ENCODE peak calls at places on chromosomes 16 and 17, in ten cellular contexts. N is left ventricle myocardium inferior, R is OCI-LY7, O is brain microvascular endothelial cell, B is neuronal stem cell, T is lower lobe of right lung, S is hepatocyte, U is kidney epithelial cell, I is mucosa of descending colon, D is fibroblast of the aortic adventitia. P is an unnamed sample.

GRCh38 chr16:68131813-68132706 is 46.9 kb downstream of the NFATC3 start:
- DNase-seq in N (no peak), B (no peak), S (no peak), O (no peak), R (no peak), U (no peak), D (no peak), T (no peak), I (no peak), P (no peak)

GRCh38 chr17:17129466-17129865 is 76.7 kb downstream of the PLD6 start:
- DNase-seq in U (no peak), I (no peak), B (no peak), S (no peak), T (peak; percentile 24), N (no peak), D (no peak), R (no peak), O (no peak), P (no peak)

GRCh38 chr17:81238815-81239713 is at the start of the genes NDUFAF8 and TEPSIN:
- DNase-seq in U (peak; percentile 98), N (peak; percentile 97), D (peak; percentile 100), B (peak; percentile 98), T (peak; percentile 98), I (peak; percentile 98), R (peak; percentile 100), S (peak; percentile 98), O (peak; percentile 99), P (peak; percentile 97)

GRCh38 chr17:55576237-55576998 is 65.2 kb upstream of the SMIM36 start:
- DNase-seq in N (no peak), T (peak; percentile 44), I (no peak), R (no peak), D (peak; percentile 87), B (no peak), U (peak; percentile 79), O (peak; percentile 90), S (peak; percentile 18), P (peak; percentile 52)

GRCh38 chr17:43549496-43549895 is 3.4 kb upstream of the ETV4 start:
- DNase-seq in N (no peak), S (no peak), U (no peak), I (no peak), O (no peak), B (no peak), D (no peak), R (no peak), T (no peak), P (no peak)

GRCh38 chr17:21352981-21353265 is 23.2 kb upstream of the KCNJ12 start:
- DNase-seq in D (no peak), O (no peak), S (no peak), T (no peak), U (no peak), N (no peak), R (no peak), B (no peak), I (no peak), P (peak; percentile 59)

GRCh38 chr17:81512984-81513668 is 527 bp upstream of the ACTG1 start:
- DNase-seq in T (peak; percentile 78), O (no peak), U (no peak), I (peak; percentile 75), S (peak; percentile 82), R (peak; percentile 84), B (peak; percentile 74), D (no peak), N (peak; percentile 62), P (peak; percentile 86)

GRCh38 chr17:64599187-64599676 is 62.9 kb downstream of the SMURF2 start:
- DNase-seq in S (no peak), N (no peak), D (no peak), I (peak; percentile 28), T (peak; percentile 51), U (no peak), B (no peak), O (no peak), R (peak; percentile 46), P (no peak)

GRCh38 chr17:81666092-81666341 is 388 bp downstream of the OXLD1 start:
- DNase-seq in D (no peak), U (no peak), O (peak; percentile 11), S (no peak), N (no peak), T (no peak), R (peak; percentile 45), B (no peak), I (peak; percentile 26), P (no peak)

GRCh38 chr16:72939247-72939646 is 108.7 kb downstream of the ZFHX3 start:
- DNase-seq in I (peak; percentile 64), O (peak; percentile 70), N (peak; percentile 41), U (no peak), D (peak; percentile 78), R (no peak), B (no peak), T (no peak), S (peak; percentile 46), P (no peak)

GRCh38 chr17:79071161-79071560 is 3.5 kb upstream of the ENGASE start:
- DNase-seq in R (no peak), N (no peak), I (no peak), T (peak; percentile 6), S (no peak), U (no peak), B (no peak), D (no peak), O (no peak), P (no peak)

GRCh38 chr16:69691980-69692911 is 34.1 kb downstream of the NQO1 start:
- DNase-seq in D (no peak), N (no peak), U (no peak), O (peak; percentile 25), I (no peak), B (no peak), T (no peak), R (peak; percentile 35), S (peak; percentile 29), P (no peak)

GRCh38 chr17:80645706-80646325 is 101.2 kb downstream of the RPTOR start:
- DNase-seq in D (no peak), U (no peak), B (no peak), T (no peak), S (no peak), R (no peak), O (no peak), I (no peak), N (no peak), P (no peak)

GRCh38 chr17:35804658-35805192 is 4.6 kb upstream of the TAF15 start:
- DNase-seq in D (peak; percentile 96), O (peak; percentile 86), N (no peak), B (peak; percentile 48), U (peak; percentile 76), R (peak; percentile 86), T (no peak), S (peak; percentile 91), I (peak; percentile 66), P (no peak)

GRCh38 chr16:8523932-8524331 is 66.4 kb downstream of the TMEM114 start:
- DNase-seq in U (no peak), N (no peak), R (no peak), D (no peak), S (no peak), O (no peak), B (no peak), I (no peak), T (no peak), P (no peak)

GRCh38 chr17:65020284-65020683 is 36.3 kb downstream of the GNA13 start:
- DNase-seq in U (peak; percentile 41), O (no peak), R (no peak), D (peak; percentile 64), T (no peak), I (no peak), B (no peak), N (no peak), S (peak; percentile 14), P (no peak)

GRCh38 chr17:50348522-50349240 is 2.8 kb downstream of the XYLT2 start:
- DNase-seq in R (no peak), B (no peak), T (no peak), U (no peak), N (no peak), I (no peak), O (no peak), S (peak; percentile 2), D (peak; percentile 49), P (no peak)

GRCh38 chr17:6526362-6527152 is 29.8 kb downstream of the PITPNM3 start:
- DNase-seq in I (no peak), R (peak; percentile 5), B (no peak), S (no peak), T (no peak), N (no peak), D (peak; percentile 20), U (no peak), O (no peak), P (peak; percentile 28)

DNA sequence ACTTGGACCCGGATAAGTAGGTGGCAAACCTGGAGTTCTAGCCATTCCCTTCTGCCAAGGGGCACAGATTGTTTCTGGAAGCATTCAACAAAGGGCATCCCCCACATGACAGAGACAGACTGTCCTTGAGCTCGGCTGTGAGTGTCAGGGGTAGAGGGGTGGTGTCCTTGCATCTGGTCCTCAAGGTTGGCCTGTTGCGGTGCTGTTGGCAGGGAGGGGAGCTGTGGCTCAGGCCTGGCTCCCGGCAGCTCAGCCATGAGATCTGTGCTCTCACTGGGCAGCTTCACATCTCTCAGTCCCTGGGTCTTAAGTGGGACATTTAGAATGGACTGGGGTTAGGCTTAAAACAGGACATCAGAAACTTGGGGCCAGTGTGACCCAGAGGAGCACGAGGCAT is 20.4 kb downstream of the CCDC182 start:
- DNase-seq in B (no peak), T (no peak), S (no peak), I (no peak), U (no peak), N (no peak), O (no peak), R (no peak), D (no peak), P (no peak)
- H3K4me3 ChIP-seq in B (no peak overlapping the region), T (no peak overlapping the region), S (no peak overlapping the region), I (no peak overlapping the region), U (no peak overlapping the region), N (no peak overlapping the region), O (no peak overlapping the region), R (no peak overlapping the region), D (no peak overlapping the region), P (no peak overlapping the region)

GRCh38 chr16:1407749-1408148 is 6.8 kb downstream of the UNKL start:
- DNase-seq in B (no peak), S (no peak), T (no peak), R (no peak), D (peak; percentile 43), O (no peak), U (no peak), N (no peak), I (no peak), P (no peak)
- H3K4me3 ChIP-seq in B (peak overlapping the region; percentile 46), S (no peak overlapping the region), T (peak overlapping the region; percentile 55), R (peak overlapping the region; percentile 70), D (peak overlapping the region; percentile 28), O (peak overlapping the region; percentile 64), U (peak overlapping the region; percentile 68), N (peak overlapping the region; percentile 72), I (no peak overlapping the region), P (no peak overlapping the region)

DNA sequence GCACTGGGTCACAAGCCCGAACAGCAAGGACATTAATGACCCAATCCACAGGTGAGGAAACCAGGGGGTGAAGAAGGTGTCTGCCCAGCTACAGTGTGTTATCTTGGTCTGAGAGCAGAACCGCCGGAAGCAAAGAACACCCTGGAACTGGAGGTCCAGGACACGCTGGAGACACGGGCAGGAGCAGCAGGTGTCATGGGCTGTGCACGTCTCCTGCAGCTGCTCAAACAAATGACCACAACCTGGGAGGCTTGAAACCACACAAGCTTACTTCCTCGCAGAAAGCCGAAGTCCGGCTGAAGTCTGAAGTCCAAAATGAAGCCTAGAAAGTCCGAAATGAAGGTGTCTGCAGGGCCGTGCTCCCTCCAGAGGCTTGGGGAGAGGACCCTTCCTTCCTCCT is 351.4 kb downstream of the C16orf95 start:
- DNase-seq in R (no peak), T (no peak), B (no peak), U (no peak), S (no peak), D (no peak), I (no peak), N (no peak), O (no peak), P (no peak)
- H3K4me3 ChIP-seq in R (no peak overlapping the region), T (no peak overlapping the region), B (no peak overlapping the region), U (no peak overlapping the region), S (no peak overlapping the region), D (no peak overlapping the region), I (no peak overlapping the region), N (no peak overlapping the region), O (no peak overlapping the region), P (no peak overlapping the region)

GRCh38 chr17:45307290-45308015 is 9.4 kb downstream of the MAP3K14 start:
- DNase-seq in T (no peak), O (peak; percentile 77), U (no peak), S (no peak), D (peak; percentile 92), R (peak; percentile 77), N (no peak), I (peak; percentile 62), B (no peak), P (no peak)
- H3K4me3 ChIP-seq in T (no peak overlapping the region), O (no peak overlapping the region), U (no peak overlapping the region), S (no peak overlapping the region), D (no peak overlapping the region), R (peak overlapping the region; percentile 6), N (no peak overlapping the region), I (no peak overlapping the region), B (no peak overlapping the region), P (no peak overlapping the region)